ENCODE peak calls at places on chromosomes 4 and X, in five cellular contexts. B is upper lobe of right lung, M is prostate gland, A is SK-N-SH, Z is fibroblast of lung. H is an unnamed sample. For H3K27me3 and H3K36me3, the result is how much of the 10 kb centered on the place peaks cover.

GRCh38 chr4:155539746-155540145 is 126.9 kb upstream of the GUCY1A1 start:
- DNase-seq in B (no peak), M (no peak), A (no peak), Z (peak), H (no peak)

GRCh38 chr4:153651041-153651960 is 32.8 kb upstream of the TLR2 start:
- DNase-seq in B (peak), M (no peak), A (no peak), Z (no peak), H (peak)

GRCh38 chr4:94410678-94411206 is 41.0 kb upstream of the PDLIM5 start:
- DNase-seq in B (no peak), M (peak), A (no peak), Z (peak), H (no peak)

GRCh38 chr4:28868831-28869230 is 1851.3 kb upstream of the PCDH7 start:
- DNase-seq in B (no peak), M (no peak), A (no peak), Z (peak), H (no peak)

GRCh38 chrX:65697915-65698796 is 30.7 kb downstream of the MSN start:
- DNase-seq in B (peak), M (no peak), A (no peak), Z (no peak), H (peak)

GRCh38 chr4:177384856-177385396 is 57.3 kb downstream of the AGA start:
- DNase-seq in B (no peak), M (no peak), A (no peak), Z (no peak), H (no peak)

GRCh38 chr4:61442936-61443335 is 242.8 kb downstream of the ADGRL3 start:
- DNase-seq in B (no peak), M (no peak), A (no peak), Z (peak), H (no peak)

GRCh38 chrX:84907324-84907946 is 96.2 kb upstream of the APOOL start:
- DNase-seq in B (no peak), M (no peak), A (peak), Z (peak), H (no peak)

GRCh38 chr4:164381859-164382258 is 372.1 kb upstream of the SMIM31 start:
- DNase-seq in B (no peak), M (no peak), A (no peak), Z (no peak), H (no peak)

GRCh38 chrX:55907968-55908607 is 190.5 kb downstream of the RRAGB start:
- DNase-seq in B (peak), M (peak), A (no peak), Z (peak), H (peak)

GRCh38 chr4:142719854-142720541 is 126.1 kb downstream of the INPP4B start:
- DNase-seq in B (no peak), M (no peak), A (peak), Z (peak), H (no peak)

DNA sequence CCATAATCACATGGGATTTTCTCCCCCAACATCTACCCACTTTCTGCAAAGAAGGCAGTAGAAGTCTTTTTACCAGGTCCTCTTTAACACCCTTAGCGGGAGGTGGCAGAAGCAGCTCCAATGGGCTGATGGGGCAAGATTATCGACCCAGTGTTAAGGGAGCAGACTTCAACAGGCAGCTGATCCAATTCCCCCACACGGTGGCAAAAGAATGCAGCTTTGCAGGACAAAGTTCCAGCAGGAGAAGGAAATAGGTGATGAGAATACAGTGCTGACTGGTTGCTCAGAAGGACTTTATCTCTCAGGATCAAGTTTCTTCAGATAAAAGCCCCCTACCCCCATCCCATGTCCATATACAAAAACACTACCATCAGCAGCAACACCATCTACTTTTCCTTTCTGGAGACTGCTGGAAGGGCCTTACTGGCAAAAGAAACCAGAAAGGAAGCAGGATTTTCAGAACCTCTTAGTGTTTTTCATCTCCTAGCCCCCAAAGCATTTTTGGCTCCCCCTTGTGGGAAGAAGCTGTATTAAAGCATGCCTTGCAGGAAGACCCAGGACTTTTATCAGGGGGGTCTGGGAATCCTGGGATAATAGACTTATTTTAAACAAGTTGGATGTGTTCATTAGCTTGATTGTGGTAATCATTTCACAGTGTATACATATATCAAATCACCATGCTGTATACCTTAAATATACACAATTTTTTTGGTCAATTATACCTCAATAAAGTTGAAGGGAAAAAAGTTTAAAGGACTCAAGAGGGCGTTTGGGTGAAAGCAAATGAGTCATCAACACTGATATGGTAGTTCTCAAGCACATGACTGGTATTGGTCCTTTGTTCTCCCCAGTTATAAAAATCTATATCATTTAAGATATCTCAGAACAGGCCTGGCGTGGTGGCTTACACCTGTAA is 146.4 kb downstream of the GPC3 start:
- DNase-seq in B (no peak), M (no peak), A (peak), Z (peak), H (no peak)
- TF ChIP-seq CTCF in B (peak), M (no peak), A (peak), Z (peak), H (peak)

GRCh38 chr4:3323071-3323481 is 30.3 kb downstream of the RGS12 start:
- DNase-seq in B (peak), M (no peak), A (no peak), Z (no peak), H (no peak)

GRCh38 chr4:3318561-3319021 is 25.8 kb downstream of the RGS12 start:
- DNase-seq in B (peak), M (no peak), A (no peak), Z (no peak), H (no peak)

GRCh38 chr4:3322059-3322550 is 29.3 kb downstream of the RGS12 start:
- DNase-seq in B (peak), M (no peak), A (no peak), Z (peak), H (no peak)

GRCh38 chr4:3320361-3321023 is 27.7 kb downstream of the RGS12 start:
- DNase-seq in B (peak), M (no peak), A (no peak), Z (no peak), H (no peak)

GRCh38 chr4:3321295-3321889 is 28.6 kb downstream of the RGS12 start:
- DNase-seq in B (peak), M (no peak), A (peak), Z (peak), H (no peak)
- H3K27me3 ChIP-seq in B (under half), M (under half), A (under half), Z (under half), H (under half)

DNA sequence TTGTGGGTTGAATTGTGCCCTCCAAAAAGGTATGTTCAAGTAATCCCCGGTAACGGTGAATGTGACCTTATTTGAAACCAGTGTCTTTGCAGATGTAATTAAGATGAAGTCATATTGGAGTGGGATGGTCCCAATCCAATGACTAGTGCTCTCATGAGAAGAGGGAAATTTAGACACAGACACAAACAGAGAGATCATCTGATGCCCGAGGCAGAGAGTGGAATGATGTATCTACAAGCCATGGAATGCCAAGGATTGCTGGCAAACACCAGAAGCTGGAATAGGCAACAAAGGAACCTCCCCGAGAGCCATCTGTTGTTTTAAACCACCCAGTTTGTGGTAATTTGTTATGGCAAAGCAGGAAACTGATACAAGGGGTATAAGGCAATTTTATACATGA is 35.1 kb downstream of the RPS6KA3 start:
- DNase-seq in B (no peak), M (no peak), A (no peak), Z (no peak), H (no peak)
- H3K36me3 ChIP-seq in B (under half), M (under half), A (under half), Z (under half), H (under half)

DNA sequence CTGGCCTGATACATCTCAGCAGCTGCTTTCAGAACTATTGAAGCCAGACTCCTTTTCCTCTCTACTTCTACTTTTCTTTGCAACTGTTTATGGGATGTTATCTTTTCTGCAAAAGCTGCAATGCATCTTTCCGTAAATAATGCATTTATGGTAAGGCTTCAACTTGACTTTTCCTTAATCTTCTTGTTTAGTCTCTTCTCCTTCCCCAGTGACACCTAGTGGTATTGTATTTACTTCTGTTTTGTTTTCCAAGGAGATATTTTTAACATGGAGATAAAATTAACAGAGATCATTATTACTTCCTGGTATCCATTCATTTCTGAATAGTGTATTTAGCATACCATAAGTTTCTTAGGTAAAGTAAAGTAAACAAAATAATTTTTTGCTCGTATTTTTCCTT is 1548.8 kb downstream of the PCDH7 start:
- DNase-seq in B (no peak), M (no peak), A (no peak), Z (peak), H (no peak)
- TF ChIP-seq CTCF in B (no peak), M (no peak), A (no peak), Z (no peak), H (no peak)

GRCh38 chr4:2058264-2059033 is 678 bp upstream of the NAT8L start:
- DNase-seq in B (no peak), M (no peak), A (peak), Z (no peak), H (peak)
- H3K27me3 ChIP-seq in B (half or more), M (under half), A (under half), Z (under half), H (half or more)

GRCh38 chrX:115940888-115941332 is 229.6 kb upstream of the AGTR2 start:
- DNase-seq in B (no peak), M (no peak), A (peak), Z (peak), H (no peak)

GRCh38 chrX:115939070-115939469 is 231.5 kb upstream of the AGTR2 start:
- DNase-seq in B (no peak), M (no peak), A (no peak), Z (no peak), H (no peak)

GRCh38 chrX:115940348-115940747 is 230.2 kb upstream of the AGTR2 start:
- DNase-seq in B (no peak), M (no peak), A (no peak), Z (no peak), H (no peak)

GRCh38 chrX:115939636-115940160 is 230.8 kb upstream of the AGTR2 start:
- DNase-seq in B (no peak), M (no peak), A (no peak), Z (no peak), H (no peak)

DNA sequence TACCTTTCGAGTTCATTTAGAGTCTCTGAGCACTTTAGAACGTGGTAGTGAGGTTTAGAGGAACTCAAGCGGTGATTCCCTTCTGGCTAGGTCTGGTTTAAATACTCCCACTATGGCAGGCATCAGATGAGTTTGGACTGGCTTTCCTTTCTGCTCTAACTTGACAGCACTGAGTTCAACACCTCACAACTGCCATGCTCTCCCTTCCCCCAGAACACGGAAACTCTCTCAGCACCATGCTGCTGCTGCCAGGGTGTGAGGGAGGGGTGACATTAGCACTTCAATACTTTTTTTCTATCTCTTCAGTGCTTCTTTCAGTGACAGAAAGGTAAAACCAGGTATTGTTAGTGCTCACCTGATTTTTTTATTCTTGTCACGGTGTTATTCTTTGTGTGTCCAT is 234.5 kb upstream of the AGTR2 start:
- DNase-seq in B (no peak), M (no peak), A (no peak), Z (no peak), H (no peak)
- H3K36me3 ChIP-seq in B (under half), M (under half), A (under half), Z (under half), H (under half)